ENCODE peak calls at places on chromosome 18, in ten cellular contexts. A is neuronal stem cell, Z is Calu3, M is MCF 10A, W is nephron progenitor cell, J is cardiac fibroblast, C is NCI-H510A, T is AG04449, G is osteoblast, R is astrocyte of the spinal cord. H is an unnamed sample.

GRCh38 chr18:10851824-10852225 is 297.5 kb downstream of the PIEZO2 start:
- DNase-seq in A (peak; percentile 35), Z (no peak), M (peak; percentile 55), W (no peak), J (peak; percentile 79), C (no peak), T (peak; percentile 16), G (peak; percentile 72), R (peak; percentile 72), H (peak; percentile 77)

GRCh38 chr18:48031641-48032040 is 101.2 kb upstream of the SMAD2 start:
- DNase-seq in A (no peak), Z (no peak), M (no peak), W (no peak), J (no peak), C (no peak), T (no peak), G (no peak), R (no peak), H (no peak)

GRCh38 chr18:55868909-55869308 is 280.9 kb upstream of the TCF4 start:
- DNase-seq in A (no peak), Z (no peak), M (peak; percentile 31), W (no peak), J (peak; percentile 62), C (no peak), T (no peak), G (no peak), R (peak; percentile 27), H (no peak)

GRCh38 chr18:23716516-23716915 is 27.3 kb downstream of the LAMA3 start:
- DNase-seq in A (no peak), Z (peak; percentile 12), M (peak; percentile 84), W (no peak), J (peak; percentile 82), C (no peak), T (no peak), G (peak; percentile 94), R (peak; percentile 80), H (no peak)

GRCh38 chr18:58192519-58192918 is 148.5 kb downstream of the NEDD4L start:
- DNase-seq in A (no peak), Z (no peak), M (no peak), W (no peak), J (no peak), C (no peak), T (no peak), G (no peak), R (no peak), H (no peak)

GRCh38 chr18:28729321-28729720 is 552.4 kb upstream of the CDH2 start:
- DNase-seq in A (no peak), Z (no peak), M (no peak), W (no peak), J (peak; percentile 75), C (no peak), T (no peak), G (no peak), R (peak; percentile 58), H (no peak)

GRCh38 chr18:74623047-74623816 is 25.6 kb downstream of the ZNF407 start:
- DNase-seq in A (no peak), Z (peak; percentile 6), M (peak; percentile 10), W (no peak), J (peak; percentile 33), C (no peak), T (no peak), G (no peak), R (no peak), H (peak; percentile 36)

GRCh38 chr18:24136967-24137373 is 1.9 kb upstream of the CABYR start:
- DNase-seq in A (no peak), Z (no peak), M (peak; percentile 30), W (no peak), J (no peak), C (peak; percentile 40), T (no peak), G (no peak), R (no peak), H (no peak)

GRCh38 chr18:76923485-76924085 is 101.2 kb downstream of the ZNF236 start:
- DNase-seq in A (peak; percentile 15), Z (peak; percentile 55), M (peak; percentile 36), W (peak; percentile 47), J (peak; percentile 32), C (no peak), T (no peak), G (no peak), R (peak; percentile 22), H (no peak)

GRCh38 chr18:62214790-62215189 is 27.7 kb downstream of the RELCH start:
- DNase-seq in A (no peak), Z (no peak), M (no peak), W (no peak), J (no peak), C (no peak), T (no peak), G (no peak), R (no peak), H (no peak)

GRCh38 chr18:75052475-75052874 is 156.5 kb downstream of the PTGR3 start:
- DNase-seq in A (no peak), Z (no peak), M (no peak), W (no peak), J (no peak), C (no peak), T (no peak), G (no peak), R (no peak), H (no peak)

GRCh38 chr18:79952996-79953559 is 1.6 kb upstream of the SLC66A2 start:
- DNase-seq in A (no peak), Z (no peak), M (no peak), W (no peak), J (no peak), C (no peak), T (no peak), G (peak; percentile 70), R (no peak), H (no peak)

GRCh38 chr18:43283299-43283698 is 6.0 kb upstream of the SYT4 start:
- DNase-seq in A (no peak), Z (no peak), M (no peak), W (no peak), J (no peak), C (no peak), T (no peak), G (no peak), R (no peak), H (no peak)

GRCh38 chr18:49849331-49850217 is 36.2 kb upstream of the ACAA2 start:
- DNase-seq in A (peak; percentile 17), Z (peak; percentile 96), M (peak; percentile 98), W (peak; percentile 26), J (peak; percentile 95), C (peak; percentile 87), T (no peak), G (peak; percentile 96), R (peak; percentile 92), H (no peak)

GRCh38 chr18:26549103-26549485 is 741 bp upstream of the KCTD1 start:
- DNase-seq in A (peak; percentile 48), Z (peak; percentile 52), M (peak; percentile 76), W (peak; percentile 58), J (peak; percentile 59), C (no peak), T (no peak), G (no peak), R (peak; percentile 54), H (peak; percentile 20)

GRCh38 chr18:22558945-22559385 is 141.2 kb upstream of the CTAGE1 start:
- DNase-seq in A (no peak), Z (peak; percentile 73), M (peak; percentile 21), W (peak; percentile 58), J (peak; percentile 75), C (no peak), T (no peak), G (peak; percentile 92), R (peak; percentile 80), H (no peak)

GRCh38 chr18:12470382-12471090 is 62.8 kb downstream of the PRELID3A start:
- DNase-seq in A (no peak), Z (no peak), M (peak; percentile 11), W (no peak), J (no peak), C (no peak), T (no peak), G (no peak), R (no peak), H (no peak)

GRCh38 chr18:63316612-63317555 is 2.7 kb downstream of the BCL2 start:
- DNase-seq in A (no peak), Z (no peak), M (no peak), W (no peak), J (no peak), C (no peak), T (no peak), G (no peak), R (no peak), H (no peak)

GRCh38 chr18:13660510-13660909 is 65.8 kb downstream of the FAM210A start:
- DNase-seq in A (no peak), Z (no peak), M (no peak), W (no peak), J (peak; percentile 19), C (no peak), T (no peak), G (no peak), R (no peak), H (no peak)

GRCh38 chr18:48475635-48476549 is 62.9 kb upstream of the CTIF start:
- DNase-seq in A (peak; percentile 55), Z (peak; percentile 68), M (peak; percentile 71), W (peak; percentile 60), J (peak; percentile 89), C (peak; percentile 20), T (peak; percentile 46), G (peak; percentile 81), R (peak; percentile 84), H (peak; percentile 78)

GRCh38 chr18:35778850-35779634 is 193.4 kb upstream of the RMP24 start:
- DNase-seq in A (no peak), Z (no peak), M (no peak), W (no peak), J (no peak), C (no peak), T (no peak), G (peak; percentile 48), R (no peak), H (no peak)

GRCh38 chr18:11520536-11520935 is 88.9 kb upstream of the SLC35G4 start:
- DNase-seq in A (no peak), Z (no peak), M (peak; percentile 20), W (no peak), J (no peak), C (no peak), T (no peak), G (peak; percentile 82), R (no peak), H (no peak)

GRCh38 chr18:9876867-9877654 is 8.7 kb upstream of the TXNDC2 start:
- DNase-seq in A (no peak), Z (peak; percentile 54), M (peak; percentile 59), W (no peak), J (peak; percentile 92), C (no peak), T (peak; percentile 69), G (peak; percentile 84), R (peak; percentile 77), H (no peak)

GRCh38 chr18:42533010-42533409 is 578.0 kb downstream of the PIK3C3 start:
- DNase-seq in A (no peak), Z (no peak), M (no peak), W (no peak), J (no peak), C (no peak), T (no peak), G (no peak), R (no peak), H (no peak)

GRCh38 chr18:79454034-79454735 is 58.5 kb downstream of the NFATC1 start:
- DNase-seq in A (no peak), Z (no peak), M (no peak), W (no peak), J (peak; percentile 22), C (no peak), T (no peak), G (peak; percentile 85), R (peak; percentile 55), H (no peak)

H was measured in Kasumi-1.